ENCODE peak calls at places on chromosome 14, in five cellular contexts. Q, O, V, A and F are unnamed samples.

GRCh38 chr14:57610631-57611030 is 117.0 kb upstream of the CCDC198 start:
- DNase-seq in Q (no peak), O (no peak), V (no peak), A (no peak), F (no peak)

GRCh38 chr14:85357120-85357519 is 172.8 kb upstream of the FLRT2 start:
- DNase-seq in Q (no peak), O (no peak), V (no peak), A (no peak), F (no peak)

GRCh38 chr14:94903338-94903737 is 133.4 kb upstream of the GSC start:
- DNase-seq in Q (no peak), O (no peak), V (no peak), A (no peak), F (no peak)

GRCh38 chr14:99755629-99756603 is 37.3 kb upstream of the EML1 start:
- DNase-seq in Q (peak), O (no peak), V (peak), A (peak), F (no peak)

GRCh38 chr14:92706386-92706785 is 42.0 kb downstream of the LGMN start:
- DNase-seq in Q (no peak), O (no peak), V (no peak), A (no peak), F (no peak)

GRCh38 chr14:22837750-22838538 is 1.6 kb downstream of the MMP14 start:
- DNase-seq in Q (peak), O (no peak), V (peak), A (peak), F (no peak)

GRCh38 chr14:23398348-23398747 is 9.7 kb downstream of the MYH6 start:
- DNase-seq in Q (no peak), O (no peak), V (no peak), A (no peak), F (no peak)

GRCh38 chr14:35333797-35334743 is 41.9 kb downstream of the PSMA6 start:
- DNase-seq in Q (no peak), O (no peak), V (no peak), A (no peak), F (no peak)

GRCh38 chr14:73055251-73055650 is 3.1 kb upstream of the RBM25 start:
- DNase-seq in Q (no peak), O (no peak), V (no peak), A (no peak), F (no peak)

GRCh38 chr14:36773558-36773957 is 111.9 kb downstream of the PAX9 start:
- DNase-seq in Q (no peak), O (no peak), V (peak), A (no peak), F (no peak)

GRCh38 chr14:40280652-40281051 is 848.4 kb upstream of the FBXO33 start:
- DNase-seq in Q (no peak), O (no peak), V (no peak), A (no peak), F (no peak)

GRCh38 chr14:102574840-102575478 is 17.5 kb upstream of the RCOR1 start:
- DNase-seq in Q (no peak), O (no peak), V (no peak), A (no peak), F (no peak)

GRCh38 chr14:26855051-26855753 is 257.4 kb upstream of the NOVA1 start:
- DNase-seq in Q (no peak), O (no peak), V (peak), A (no peak), F (no peak)

GRCh38 chr14:79724934-79725717 is 486.2 kb downstream of the DIO2 start:
- DNase-seq in Q (no peak), O (no peak), V (no peak), A (no peak), F (no peak)

GRCh38 chr14:61812347-61813100 is 50.3 kb downstream of the SNAPC1 start:
- DNase-seq in Q (no peak), O (peak), V (peak), A (no peak), F (peak)

GRCh38 chr14:74019408-74019714 is 212 bp downstream of the BBOF1 start:
- DNase-seq in Q (no peak), O (no peak), V (no peak), A (no peak), F (no peak)

GRCh38 chr14:48723841-48724495 is 862.2 kb downstream of the RPS29 start:
- DNase-seq in Q (no peak), O (no peak), V (peak), A (no peak), F (no peak)

GRCh38 chr14:53126705-53127104 is 26.4 kb downstream of the DDHD1 start:
- DNase-seq in Q (no peak), O (no peak), V (no peak), A (no peak), F (no peak)

GRCh38 chr14:45381091-45381490 is 128.1 kb upstream of the MIS18BP1 start:
- DNase-seq in Q (no peak), O (no peak), V (no peak), A (no peak), F (no peak)

GRCh38 chr14:65038966-65039365 is 52.3 kb downstream of the FNTB start:
- DNase-seq in Q (no peak), O (no peak), V (no peak), A (no peak), F (no peak)

GRCh38 chr14:56172571-56172971 is 54.4 kb downstream of the PELI2 start:
- DNase-seq in Q (no peak), O (no peak), V (peak), A (no peak), F (no peak)

GRCh38 chr14:59254146-59254910 is 65.9 kb downstream of the DAAM1 start:
- DNase-seq in Q (peak), O (no peak), V (peak), A (peak), F (no peak)

GRCh38 chr14:94653321-94653720 is 41.1 kb downstream of the SERPINA3 start:
- DNase-seq in Q (no peak), O (no peak), V (no peak), A (no peak), F (no peak)

GRCh38 chr14:102496955-102497744 is 12.4 kb downstream of the ANKRD9 start:
- DNase-seq in Q (no peak), O (no peak), V (no peak), A (no peak), F (no peak)

GRCh38 chr14:90253826-90254225 is 2.5 kb upstream of the PSMC1 start:
- DNase-seq in Q (no peak), O (no peak), V (no peak), A (no peak), F (no peak)

GRCh38 chr14:86654558-86655184 is 1124.7 kb downstream of the FLRT2 start:
- DNase-seq in Q (peak), O (peak), V (peak), A (peak), F (peak)

GRCh38 chr14:55323910-55324309 is 52.7 kb downstream of the FBXO34 start:
- DNase-seq in Q (no peak), O (no peak), V (no peak), A (no peak), F (no peak)

GRCh38 chr14:95850429-95850828 is 26.2 kb upstream of the TUNAR start:
- DNase-seq in Q (no peak), O (no peak), V (no peak), A (no peak), F (no peak)

GRCh38 chr14:68781161-68782021 is 11.5 kb downstream of the ZFP36L1 start:
- DNase-seq in Q (no peak), O (no peak), V (no peak), A (peak), F (no peak)

GRCh38 chr14:74249433-74250375 is 10.5 kb downstream of the VSX2 start:
- DNase-seq in Q (no peak), O (no peak), V (no peak), A (no peak), F (no peak)

GRCh38 chr14:60654303-60654925 is 5.1 kb upstream of the SIX1 start:
- DNase-seq in Q (no peak), O (no peak), V (peak), A (no peak), F (no peak)

DNA sequence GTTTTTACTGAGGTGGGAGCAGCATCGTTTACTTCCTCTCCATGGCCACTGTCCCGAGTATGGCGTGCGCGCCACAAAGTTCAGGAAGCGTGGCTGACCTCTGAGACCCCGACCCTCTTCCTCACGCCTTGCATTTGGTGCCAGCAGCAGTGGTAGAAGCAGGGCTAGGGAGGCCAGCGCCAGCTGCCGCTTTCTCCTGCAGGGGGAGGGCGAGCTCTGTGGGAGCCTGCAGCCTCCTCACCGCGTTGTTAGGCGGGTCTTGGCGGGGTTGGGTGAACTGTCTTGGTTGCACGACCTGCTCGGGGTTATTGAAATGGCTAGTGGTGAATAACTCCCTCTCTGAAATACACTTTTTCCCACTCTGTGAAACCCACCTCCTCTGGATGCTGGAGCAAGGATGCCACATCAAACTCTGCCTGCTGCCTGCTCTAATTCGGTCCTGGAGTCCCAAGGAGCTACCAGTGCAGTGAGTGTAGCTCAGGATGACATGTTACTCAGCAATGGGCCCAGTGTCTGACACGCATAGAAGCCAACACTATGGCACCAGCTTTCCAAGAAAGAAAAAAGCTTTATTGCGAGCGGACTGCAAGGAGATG is 22.3 kb upstream of the TDRD9 start:
- DNase-seq in Q (no peak), O (no peak), V (no peak), A (no peak), F (peak)
- TF ChIP-seq CTCF in Q (no peak), O (no peak), V (peak), A (no peak), F (peak)

GRCh38 chr14:41609704-41610183 is 3.1 kb downstream of the LRFN5 start:
- DNase-seq in Q (peak), O (peak), V (peak), A (peak), F (peak)
- TF ChIP-seq CTCF in Q (no peak), O (peak), V (peak), A (no peak), F (no peak)

GRCh38 chr14:77213657-77214016 is 32.0 kb downstream of the TMEM63C start:
- DNase-seq in Q (no peak), O (no peak), V (no peak), A (no peak), F (no peak)

GRCh38 chr14:77208979-77209318 is 27.4 kb downstream of the TMEM63C start:
- DNase-seq in Q (no peak), O (no peak), V (no peak), A (no peak), F (no peak)

GRCh38 chr14:77214216-77214615 is 32.6 kb downstream of the TMEM63C start:
- DNase-seq in Q (no peak), O (no peak), V (no peak), A (no peak), F (no peak)

GRCh38 chr14:77212097-77212873 is 30.7 kb downstream of the TMEM63C start:
- DNase-seq in Q (no peak), O (no peak), V (no peak), A (no peak), F (no peak)

DNA sequence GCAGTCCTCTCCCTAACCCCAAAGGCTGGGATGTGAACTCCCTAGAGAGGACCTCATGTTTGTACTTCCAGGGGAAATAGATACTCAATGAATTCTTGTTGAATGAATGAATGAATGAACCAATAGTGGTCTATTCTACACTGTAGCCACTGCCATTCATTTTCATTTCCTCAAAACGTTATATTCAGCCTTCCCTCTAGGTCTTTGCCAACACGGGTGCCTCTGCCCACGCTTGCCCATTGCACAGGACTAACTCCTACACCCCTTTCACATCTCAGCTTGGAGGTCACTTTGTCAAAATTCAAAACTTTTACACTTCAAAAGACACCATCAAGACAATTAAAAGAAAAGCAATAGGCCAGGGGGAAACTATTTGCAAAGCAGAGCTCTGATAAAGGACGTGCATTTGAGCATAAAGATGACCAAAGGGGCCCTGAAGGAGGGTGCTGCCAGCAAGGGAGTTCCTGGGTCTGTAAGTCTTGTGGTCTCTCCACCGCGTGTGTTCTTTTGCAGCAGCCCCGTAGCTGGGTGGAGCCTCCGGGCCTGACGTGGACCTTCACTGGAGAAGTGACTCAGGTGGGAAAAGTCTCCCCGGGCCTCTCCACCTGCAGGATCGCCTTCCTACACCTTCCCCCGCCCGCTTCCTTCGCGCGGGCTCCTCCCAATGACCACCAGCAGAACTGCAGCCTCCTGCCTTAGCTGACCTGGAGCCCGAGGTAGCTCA is 31.5 kb downstream of the TMEM63C start:
- DNase-seq in Q (no peak), O (peak), V (peak), A (no peak), F (peak)
- TF ChIP-seq CTCF in Q (no peak), O (peak), V (peak), A (no peak), F (peak)

GRCh38 chr14:21090194-21090939 is 8.1 kb downstream of the ZNF219 start:
- DNase-seq in Q (no peak), O (no peak), V (no peak), A (no peak), F (peak)
- TF ChIP-seq CTCF in Q (peak), O (peak), V (peak), A (peak), F (peak)

GRCh38 chr14:101372494-101372813 is 188.8 kb upstream of the DIO3 start:
- DNase-seq in Q (peak), O (no peak), V (no peak), A (no peak), F (no peak)
- TF ChIP-seq CTCF in Q (no peak), O (no peak), V (no peak), A (no peak), F (no peak)

DNA sequence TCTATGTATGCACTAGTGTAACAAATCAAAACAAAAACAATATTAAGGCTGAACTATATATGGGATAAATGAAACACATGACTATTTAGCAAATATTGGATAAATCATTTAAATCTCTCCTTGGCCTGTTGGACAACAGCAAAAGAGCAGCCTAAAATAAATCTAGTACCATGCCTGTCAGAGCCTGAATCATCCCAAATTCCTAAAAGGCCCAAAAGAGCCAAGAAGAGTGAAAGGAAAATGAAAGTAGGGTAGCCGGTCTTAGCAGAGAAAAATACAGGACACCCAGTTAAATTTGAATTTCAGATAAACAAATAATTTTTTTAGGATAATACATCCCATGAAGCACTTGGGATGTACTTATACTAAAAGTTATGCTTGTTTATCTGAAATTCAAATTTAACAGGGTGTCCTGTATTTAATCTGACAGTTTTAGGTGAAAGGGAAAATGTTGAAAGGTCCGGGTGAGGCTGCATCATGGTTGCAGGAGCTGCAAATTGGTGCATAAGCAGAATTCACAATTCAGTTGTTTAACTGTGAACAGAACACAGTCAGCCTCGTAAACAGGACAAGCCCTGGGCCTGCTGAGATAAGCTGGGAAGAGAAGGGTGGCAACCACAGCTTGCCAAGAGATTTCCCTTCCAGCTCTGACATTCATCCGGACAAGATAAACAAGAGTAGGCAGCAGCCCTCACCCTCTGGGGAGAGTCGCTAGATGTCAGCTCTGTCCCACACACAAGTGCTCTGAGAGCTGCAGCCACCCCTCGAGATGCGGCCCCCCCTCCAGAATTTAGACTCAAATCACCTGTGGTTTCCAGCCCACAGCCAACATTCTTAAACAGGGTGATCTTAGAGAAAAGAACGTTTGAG is 30.3 kb downstream of the DMAC2L start:
- DNase-seq in Q (peak), O (no peak), V (peak), A (peak), F (peak)
- TF ChIP-seq CTCF in Q (peak), O (no peak), V (peak), A (no peak), F (no peak)